ENCODE peak calls at places on chromosomes 11 and 22, in six cellular contexts. One of them, this sample, is unnamed.

GRCh38 chr11:28384418-28384817 is 276.2 kb downstream of the METTL15 start:
- DNase-seq in cardiac muscle cell: peak; percentile 78
- DNase-seq in fibroblast of lung: peak; percentile 99
- DNase-seq in HL-60: no peak
- DNase-seq in sigmoid colon: no peak
- DNase-seq in stomach: no peak
- DNase-seq in this sample: no peak

GRCh38 chr11:61193596-61193995 is 9.7 kb upstream of the PGA3 start:
- DNase-seq in cardiac muscle cell: no peak
- DNase-seq in fibroblast of lung: no peak
- DNase-seq in HL-60: no peak
- DNase-seq in sigmoid colon: no peak
- DNase-seq in stomach: peak; percentile 80
- DNase-seq in this sample: no peak

GRCh38 chr11:23605001-23605400 is 744.7 kb upstream of the CCDC179 start:
- DNase-seq in cardiac muscle cell: no peak
- DNase-seq in fibroblast of lung: no peak
- DNase-seq in HL-60: no peak
- DNase-seq in sigmoid colon: no peak
- DNase-seq in stomach: no peak
- DNase-seq in this sample: no peak

GRCh38 chr11:45333506-45333971 is 47.4 kb upstream of the SYT13 start:
- DNase-seq in cardiac muscle cell: peak; percentile 92
- DNase-seq in fibroblast of lung: peak; percentile 24
- DNase-seq in HL-60: no peak
- DNase-seq in sigmoid colon: peak; percentile 85
- DNase-seq in stomach: peak; percentile 37
- DNase-seq in this sample: no peak

GRCh38 chr11:116852261-116853125 is 15.1 kb upstream of the APOA1 start:
- DNase-seq in cardiac muscle cell: peak; percentile 61
- DNase-seq in fibroblast of lung: peak; percentile 56
- DNase-seq in HL-60: no peak
- DNase-seq in sigmoid colon: no peak
- DNase-seq in stomach: no peak
- DNase-seq in this sample: no peak

GRCh38 chr22:26599505-26599904 is 9.6 kb upstream of the TPST2 start:
- DNase-seq in cardiac muscle cell: no peak
- DNase-seq in fibroblast of lung: no peak
- DNase-seq in HL-60: no peak
- DNase-seq in sigmoid colon: no peak
- DNase-seq in stomach: no peak
- DNase-seq in this sample: no peak

GRCh38 chr11:616320-617220 is 820 bp upstream of the IRF7 start:
- DNase-seq in cardiac muscle cell: no peak
- DNase-seq in fibroblast of lung: no peak
- DNase-seq in HL-60: peak; percentile 60
- DNase-seq in sigmoid colon: peak; percentile 74
- DNase-seq in stomach: no peak
- DNase-seq in this sample: peak; percentile 42

GRCh38 chr11:1038361-1038760 is 1.8 kb upstream of the MUC6 start:
- DNase-seq in cardiac muscle cell: no peak
- DNase-seq in fibroblast of lung: no peak
- DNase-seq in HL-60: no peak
- DNase-seq in sigmoid colon: no peak
- DNase-seq in stomach: no peak
- DNase-seq in this sample: no peak

GRCh38 chr22:36065462-36065774 is 36.8 kb upstream of the RBFOX2 start:
- DNase-seq in cardiac muscle cell: no peak
- DNase-seq in fibroblast of lung: no peak
- DNase-seq in HL-60: no peak
- DNase-seq in sigmoid colon: no peak
- DNase-seq in stomach: no peak
- DNase-seq in this sample: no peak

GRCh38 chr11:614583-615452 is 932 bp downstream of the IRF7 start:
- DNase-seq in cardiac muscle cell: no peak
- DNase-seq in fibroblast of lung: no peak
- DNase-seq in HL-60: no peak
- DNase-seq in sigmoid colon: peak; percentile 68
- DNase-seq in stomach: peak; percentile 79
- DNase-seq in this sample: peak; percentile 45

GRCh38 chr22:25643232-25644000 is 78.9 kb downstream of the GRK3 start:
- DNase-seq in cardiac muscle cell: no peak
- DNase-seq in fibroblast of lung: no peak
- DNase-seq in HL-60: no peak
- DNase-seq in sigmoid colon: no peak
- DNase-seq in stomach: no peak
- DNase-seq in this sample: no peak

GRCh38 chr11:77412814-77413213 is 61.1 kb downstream of the PAK1 start:
- DNase-seq in cardiac muscle cell: no peak
- DNase-seq in fibroblast of lung: no peak
- DNase-seq in HL-60: no peak
- DNase-seq in sigmoid colon: no peak
- DNase-seq in stomach: no peak
- DNase-seq in this sample: no peak

GRCh38 chr11:35050596-35050995 is 88.4 kb upstream of the CD44 start:
- DNase-seq in cardiac muscle cell: no peak
- DNase-seq in fibroblast of lung: no peak
- DNase-seq in HL-60: peak; percentile 50
- DNase-seq in sigmoid colon: no peak
- DNase-seq in stomach: no peak
- DNase-seq in this sample: no peak

GRCh38 chr11:12249590-12250260 is 127.6 kb upstream of the PARVA start:
- DNase-seq in cardiac muscle cell: peak; percentile 33
- DNase-seq in fibroblast of lung: no peak
- DNase-seq in HL-60: no peak
- DNase-seq in sigmoid colon: peak; percentile 82
- DNase-seq in stomach: peak; percentile 90
- DNase-seq in this sample: no peak

GRCh38 chr11:121265586-121265985 is 27.0 kb upstream of the SC5D start:
- DNase-seq in cardiac muscle cell: no peak
- DNase-seq in fibroblast of lung: no peak
- DNase-seq in HL-60: no peak
- DNase-seq in sigmoid colon: no peak
- DNase-seq in stomach: no peak
- DNase-seq in this sample: no peak

GRCh38 chr22:20197407-20198030 is 46.7 kb upstream of the CCDC188 start:
- DNase-seq in cardiac muscle cell: no peak
- DNase-seq in fibroblast of lung: no peak
- DNase-seq in HL-60: no peak
- DNase-seq in sigmoid colon: no peak
- DNase-seq in stomach: no peak
- DNase-seq in this sample: no peak

GRCh38 chr11:9506489-9507343 is 45.9 kb downstream of the ZNF143 start:
- DNase-seq in cardiac muscle cell: peak; percentile 86
- DNase-seq in fibroblast of lung: peak; percentile 71
- DNase-seq in HL-60: peak; percentile 71
- DNase-seq in sigmoid colon: peak; percentile 80
- DNase-seq in stomach: peak; percentile 83
- DNase-seq in this sample: peak; percentile 61

GRCh38 chr22:42330953-42331525 is 60.6 kb upstream of the TCF20 start:
- DNase-seq in cardiac muscle cell: no peak
- DNase-seq in fibroblast of lung: no peak
- DNase-seq in HL-60: peak; percentile 16
- DNase-seq in sigmoid colon: no peak
- DNase-seq in stomach: no peak
- DNase-seq in this sample: no peak

GRCh38 chr11:61551630-61552029 is 29.2 kb downstream of the SYT7 start:
- DNase-seq in cardiac muscle cell: peak; percentile 56
- DNase-seq in fibroblast of lung: peak; percentile 53
- DNase-seq in HL-60: no peak
- DNase-seq in sigmoid colon: no peak
- DNase-seq in stomach: peak; percentile 72
- DNase-seq in this sample: no peak

GRCh38 chr11:128532016-128532570 is 55.3 kb downstream of the ETS1 start:
- DNase-seq in cardiac muscle cell: no peak
- DNase-seq in fibroblast of lung: no peak
- DNase-seq in HL-60: no peak
- DNase-seq in sigmoid colon: no peak
- DNase-seq in stomach: peak; percentile 48
- DNase-seq in this sample: no peak

GRCh38 chr11:61639816-61640443 is 40.3 kb upstream of the DAGLA start:
- DNase-seq in cardiac muscle cell: peak; percentile 45
- DNase-seq in fibroblast of lung: peak; percentile 25
- DNase-seq in HL-60: no peak
- DNase-seq in sigmoid colon: no peak
- DNase-seq in stomach: no peak
- DNase-seq in this sample: no peak

GRCh38 chr11:61575886-61576516 is 4.9 kb downstream of the SYT7 start:
- DNase-seq in cardiac muscle cell: no peak
- DNase-seq in fibroblast of lung: no peak
- DNase-seq in HL-60: no peak
- DNase-seq in sigmoid colon: no peak
- DNase-seq in stomach: peak; percentile 72
- DNase-seq in this sample: no peak

GRCh38 chr11:3926458-3927095 is 71.1 kb downstream of the STIM1 start:
- DNase-seq in cardiac muscle cell: no peak
- DNase-seq in fibroblast of lung: peak; percentile 34
- DNase-seq in HL-60: no peak
- DNase-seq in sigmoid colon: no peak
- DNase-seq in stomach: no peak
- DNase-seq in this sample: no peak

GRCh38 chr11:35969089-35970046 is 25.5 kb downstream of the LDLRAD3 start:
- DNase-seq in cardiac muscle cell: no peak
- DNase-seq in fibroblast of lung: no peak
- DNase-seq in HL-60: no peak
- DNase-seq in sigmoid colon: no peak
- DNase-seq in stomach: peak; percentile 78
- DNase-seq in this sample: no peak

GRCh38 chr11:313304-313786 is 495 bp upstream of the IFITM1 start:
- DNase-seq in cardiac muscle cell: no peak
- DNase-seq in fibroblast of lung: no peak
- DNase-seq in HL-60: no peak
- DNase-seq in sigmoid colon: no peak
- DNase-seq in stomach: no peak
- DNase-seq in this sample: no peak

GRCh38 chr11:119416606-119417580 is 6.1 kb downstream of the THY1 start:
- DNase-seq in cardiac muscle cell: peak; percentile 65
- DNase-seq in fibroblast of lung: peak; percentile 81
- DNase-seq in HL-60: no peak
- DNase-seq in sigmoid colon: peak; percentile 56
- DNase-seq in stomach: no peak
- DNase-seq in this sample: no peak

GRCh38 chr22:26547426-26547825 is 35.2 kb upstream of the TFIP11 start:
- DNase-seq in cardiac muscle cell: no peak
- DNase-seq in fibroblast of lung: peak; percentile 10
- DNase-seq in HL-60: peak; percentile 63
- DNase-seq in sigmoid colon: no peak
- DNase-seq in stomach: no peak
- DNase-seq in this sample: no peak

GRCh38 chr22:17063372-17064106 is 21.3 kb upstream of the IL17RA start:
- DNase-seq in cardiac muscle cell: peak; percentile 68
- DNase-seq in fibroblast of lung: no peak
- DNase-seq in HL-60: no peak
- DNase-seq in sigmoid colon: no peak
- DNase-seq in stomach: peak; percentile 87
- DNase-seq in this sample: no peak

GRCh38 chr22:33758961-33759360 is 161.3 kb downstream of the LARGE1 start:
- DNase-seq in cardiac muscle cell: no peak
- DNase-seq in fibroblast of lung: no peak
- DNase-seq in HL-60: no peak
- DNase-seq in sigmoid colon: no peak
- DNase-seq in stomach: no peak
- DNase-seq in this sample: no peak

GRCh38 chr22:33757041-33757440 is 163.2 kb downstream of the LARGE1 start:
- DNase-seq in cardiac muscle cell: no peak
- DNase-seq in fibroblast of lung: no peak
- DNase-seq in HL-60: no peak
- DNase-seq in sigmoid colon: no peak
- DNase-seq in stomach: no peak
- DNase-seq in this sample: no peak

GRCh38 chr22:33758125-33758483 is 162.2 kb downstream of the LARGE1 start:
- DNase-seq in cardiac muscle cell: no peak
- DNase-seq in fibroblast of lung: no peak
- DNase-seq in HL-60: no peak
- DNase-seq in sigmoid colon: no peak
- DNase-seq in stomach: no peak
- DNase-seq in this sample: no peak

GRCh38 chr22:33757443-33758124 is 162.7 kb downstream of the LARGE1 start:
- DNase-seq in cardiac muscle cell: no peak
- DNase-seq in fibroblast of lung: no peak
- DNase-seq in HL-60: no peak
- DNase-seq in sigmoid colon: no peak
- DNase-seq in stomach: no peak
- DNase-seq in this sample: no peak

GRCh38 chr22:33756508-33756949 is 163.7 kb downstream of the LARGE1 start:
- DNase-seq in cardiac muscle cell: no peak
- DNase-seq in fibroblast of lung: no peak
- DNase-seq in HL-60: no peak
- DNase-seq in sigmoid colon: no peak
- DNase-seq in stomach: no peak
- DNase-seq in this sample: no peak
- TF ChIP-seq CTCF in cardiac muscle cell: no peak
- TF ChIP-seq CTCF in fibroblast of lung: no peak
- TF ChIP-seq CTCF in HL-60: no peak
- TF ChIP-seq CTCF in sigmoid colon: no peak
- TF ChIP-seq CTCF in stomach: no peak
- TF ChIP-seq CTCF in this sample: no peak

GRCh38 chr11:129699711-129700304 is 115.8 kb upstream of the TMEM45B start:
- DNase-seq in cardiac muscle cell: no peak
- DNase-seq in fibroblast of lung: no peak
- DNase-seq in HL-60: no peak
- DNase-seq in sigmoid colon: no peak
- DNase-seq in stomach: no peak
- DNase-seq in this sample: no peak
- TF ChIP-seq CTCF in cardiac muscle cell: no peak
- TF ChIP-seq CTCF in fibroblast of lung: no peak
- TF ChIP-seq CTCF in HL-60: no peak
- TF ChIP-seq CTCF in sigmoid colon: no peak
- TF ChIP-seq CTCF in stomach: no peak
- TF ChIP-seq CTCF in this sample: no peak

DNA sequence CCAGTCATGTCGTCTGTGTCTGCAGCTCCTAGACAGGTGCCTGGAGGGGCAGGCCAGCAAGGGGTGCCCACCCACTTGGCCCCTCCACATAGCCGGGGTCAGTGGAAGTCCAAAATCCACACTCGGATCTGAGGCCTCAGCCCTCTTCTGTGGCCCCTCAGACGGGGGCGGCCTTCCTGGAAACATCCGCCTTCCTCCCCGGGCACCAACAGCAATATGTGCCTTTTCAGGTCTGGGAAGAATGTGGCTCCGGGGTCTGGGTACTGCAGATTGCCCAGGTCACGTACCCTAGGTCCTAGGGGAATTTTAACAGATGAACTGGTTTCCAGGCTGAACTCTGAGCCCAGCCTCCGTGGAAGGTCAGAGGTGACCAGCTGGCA is 208.6 kb downstream of the CTTN start:
- DNase-seq in cardiac muscle cell: no peak
- DNase-seq in fibroblast of lung: no peak
- DNase-seq in HL-60: no peak
- DNase-seq in sigmoid colon: no peak
- DNase-seq in stomach: no peak
- DNase-seq in this sample: no peak
- TF ChIP-seq CTCF in cardiac muscle cell: no peak
- TF ChIP-seq CTCF in fibroblast of lung: no peak
- TF ChIP-seq CTCF in HL-60: no peak
- TF ChIP-seq CTCF in sigmoid colon: no peak
- TF ChIP-seq CTCF in stomach: no peak
- TF ChIP-seq CTCF in this sample: no peak

GRCh38 chr11:63343130-63343529 is 26.5 kb upstream of the SLC22A9 start:
- DNase-seq in cardiac muscle cell: no peak
- DNase-seq in fibroblast of lung: no peak
- DNase-seq in HL-60: no peak
- DNase-seq in sigmoid colon: no peak
- DNase-seq in stomach: no peak
- DNase-seq in this sample: no peak
- TF ChIP-seq CTCF in cardiac muscle cell: no peak
- TF ChIP-seq CTCF in fibroblast of lung: no peak
- TF ChIP-seq CTCF in HL-60: no peak
- TF ChIP-seq CTCF in sigmoid colon: no peak
- TF ChIP-seq CTCF in stomach: no peak
- TF ChIP-seq CTCF in this sample: no peak

GRCh38 chr11:44316388-44317240 is 6.7 kb upstream of the ALX4 start:
- DNase-seq in cardiac muscle cell: no peak
- DNase-seq in fibroblast of lung: no peak
- DNase-seq in HL-60: no peak
- DNase-seq in sigmoid colon: no peak
- DNase-seq in stomach: no peak
- DNase-seq in this sample: no peak
- TF ChIP-seq CTCF in cardiac muscle cell: peak; percentile 14
- TF ChIP-seq CTCF in fibroblast of lung: no peak
- TF ChIP-seq CTCF in HL-60: no peak
- TF ChIP-seq CTCF in sigmoid colon: no peak
- TF ChIP-seq CTCF in stomach: no peak
- TF ChIP-seq CTCF in this sample: no peak